ENCODE peak calls at places on chromosome 6, in six cellular contexts. D, B, Y, H, P and Z are unnamed samples.

GRCh38 chr6:137560184-137560563 is 66.0 kb upstream of the OLIG3 start:
- DNase-seq in D (no peak), B (no peak), Y (no peak), H (no peak), P (no peak), Z (no peak)

GRCh38 chr6:105135907-105136432 is 43.8 kb downstream of the POPDC3 start:
- DNase-seq in D (no peak), B (no peak), Y (no peak), H (no peak), P (no peak), Z (no peak)

GRCh38 chr6:18115356-18115755 is 7.1 kb downstream of the NHLRC1 start:
- DNase-seq in D (no peak), B (no peak), Y (no peak), H (no peak), P (no peak), Z (no peak)

GRCh38 chr6:83920017-83920416 is 60.5 kb downstream of the CYB5R4 start:
- DNase-seq in D (no peak), B (no peak), Y (no peak), H (no peak), P (no peak), Z (no peak)

GRCh38 chr6:113858067-113858604 is 991 bp downstream of the MARCKS start:
- DNase-seq in D (peak; percentile 33), B (peak; percentile 69), Y (peak; percentile 51), H (peak; percentile 42), P (peak; percentile 44), Z (no peak)

GRCh38 chr6:28167068-28167467 is 25.4 kb downstream of the ZKSCAN8 start:
- DNase-seq in D (no peak), B (no peak), Y (no peak), H (no peak), P (no peak), Z (peak; percentile 23)

GRCh38 chr6:14147891-14148290 is 30.3 kb downstream of the CD83 start:
- DNase-seq in D (no peak), B (no peak), Y (no peak), H (no peak), P (no peak), Z (no peak)

GRCh38 chr6:159074120-159074684 is 29.4 kb upstream of the TAGAP start:
- DNase-seq in D (peak; percentile 40), B (peak; percentile 54), Y (no peak), H (peak; percentile 63), P (no peak), Z (no peak)

GRCh38 chr6:83914953-83915352 is 55.5 kb downstream of the CYB5R4 start:
- DNase-seq in D (no peak), B (no peak), Y (no peak), H (no peak), P (no peak), Z (no peak)

GRCh38 chr6:166466178-166467122 is 83.7 kb upstream of the MPC1 start:
- DNase-seq in D (no peak), B (no peak), Y (no peak), H (peak; percentile 17), P (no peak), Z (peak; percentile 9)

GRCh38 chr6:151539506-151540268 is 45.9 kb downstream of the CCDC170 start:
- DNase-seq in D (no peak), B (no peak), Y (no peak), H (no peak), P (no peak), Z (no peak)

GRCh38 chr6:30647802-30648460 is 998 bp downstream of the C6orf136 start:
- DNase-seq in D (peak; percentile 71), B (no peak), Y (peak; percentile 52), H (no peak), P (no peak), Z (no peak)

GRCh38 chr6:16318538-16318937 is 80.2 kb downstream of the GMPR start:
- DNase-seq in D (no peak), B (no peak), Y (peak; percentile 67), H (no peak), P (no peak), Z (peak; percentile 58)

GRCh38 chr6:16712931-16713484 is 48.3 kb downstream of the ATXN1 start:
- DNase-seq in D (no peak), B (no peak), Y (peak; percentile 57), H (no peak), P (peak; percentile 68), Z (peak; percentile 93)

GRCh38 chr6:131281471-131282270 is 146.4 kb downstream of the AKAP7 start:
- DNase-seq in D (no peak), B (peak; percentile 61), Y (peak; percentile 53), H (peak; percentile 6), P (peak; percentile 39), Z (no peak)

GRCh38 chr6:44161997-44162338 is 3.3 kb downstream of the CAPN11 start:
- DNase-seq in D (no peak), B (no peak), Y (no peak), H (no peak), P (no peak), Z (no peak)

GRCh38 chr6:170176621-170177382 is 114.1 kb downstream of the DLL1 start:
- DNase-seq in D (peak; percentile 14), B (no peak), Y (no peak), H (no peak), P (peak; percentile 31), Z (no peak)

GRCh38 chr6:150143521-150144293 is 863 bp downstream of the PPP1R14C start:
- DNase-seq in D (no peak), B (peak; percentile 60), Y (no peak), H (peak; percentile 44), P (no peak), Z (no peak)

GRCh38 chr6:79602859-79603258 is 28.3 kb upstream of the SH3BGRL2 start:
- DNase-seq in D (no peak), B (no peak), Y (no peak), H (no peak), P (no peak), Z (no peak)

GRCh38 chr6:31776563-31776960 is 566 bp downstream of the VWA7 start:
- DNase-seq in D (no peak), B (no peak), Y (no peak), H (no peak), P (no peak), Z (no peak)
- H3K27ac ChIP-seq in D (peak overlapping the region; percentile 86), B (no peak overlapping the region), Y (no peak overlapping the region), H (peak overlapping the region; percentile 91), P (peak overlapping the region; percentile 44), Z (no peak overlapping the region)

GRCh38 chr6:87907521-87907920 is 140.1 kb upstream of the SPACA1 start:
- DNase-seq in D (no peak), B (no peak), Y (no peak), H (no peak), P (no peak), Z (peak; percentile 96)
- H3K4me1 ChIP-seq in D (no peaks in the 10 kb centered on the region), B (peaks cover 19% of the 10 kb centered on the region), Y (no peaks in the 10 kb centered on the region), H (peaks cover 5% of the 10 kb centered on the region), P (no peaks in the 10 kb centered on the region), Z (peaks cover 66% of the 10 kb centered on the region)

GRCh38 chr6:48067148-48067709 is 43.8 kb downstream of the PTCHD4 start:
- DNase-seq in D (no peak), B (no peak), Y (no peak), H (no peak), P (no peak), Z (no peak)

GRCh38 chr6:48071833-48072232 is 39.2 kb downstream of the PTCHD4 start:
- DNase-seq in D (no peak), B (no peak), Y (no peak), H (no peak), P (no peak), Z (no peak)

GRCh38 chr6:48068326-48069191 is 42.4 kb downstream of the PTCHD4 start:
- DNase-seq in D (peak; percentile 2), B (peak; percentile 63), Y (no peak), H (peak; percentile 35), P (no peak), Z (no peak)

GRCh38 chr6:48074368-48074767 is 36.6 kb downstream of the PTCHD4 start:
- DNase-seq in D (no peak), B (peak; percentile 9), Y (no peak), H (no peak), P (no peak), Z (no peak)

DNA sequence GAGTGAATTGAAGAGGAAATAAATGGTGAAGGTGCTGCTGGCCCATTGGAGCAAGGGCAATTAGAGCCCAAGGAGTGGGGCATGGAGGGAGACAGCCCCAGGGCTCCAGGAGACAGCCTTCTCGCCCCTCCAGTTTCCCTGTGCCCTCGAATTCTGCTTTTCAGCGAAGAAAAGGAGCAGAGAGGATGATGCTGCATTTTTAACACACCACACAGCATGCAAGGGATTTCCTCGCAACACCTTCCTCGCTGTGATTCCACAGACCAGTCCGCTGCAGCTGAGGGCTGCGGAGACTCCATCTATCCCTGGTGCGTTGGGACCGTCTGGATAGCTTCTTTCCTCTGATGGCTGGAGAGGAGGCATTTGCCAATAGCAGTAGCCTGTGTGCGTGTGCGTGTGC is 41.7 kb downstream of the PTCHD4 start:
- DNase-seq in D (no peak), B (peak; percentile 44), Y (no peak), H (peak; percentile 42), P (no peak), Z (no peak)
- H3K4me3 ChIP-seq in D (peak overlapping the region; percentile 47), B (peak overlapping the region; percentile 55), Y (no peak overlapping the region), H (peak overlapping the region; percentile 41), P (no peak overlapping the region), Z (no peak overlapping the region)

GRCh38 chr6:146050168-146050567 is 21.3 kb downstream of the GRM1 start:
- DNase-seq in D (no peak), B (no peak), Y (no peak), H (no peak), P (no peak), Z (no peak)

DNA sequence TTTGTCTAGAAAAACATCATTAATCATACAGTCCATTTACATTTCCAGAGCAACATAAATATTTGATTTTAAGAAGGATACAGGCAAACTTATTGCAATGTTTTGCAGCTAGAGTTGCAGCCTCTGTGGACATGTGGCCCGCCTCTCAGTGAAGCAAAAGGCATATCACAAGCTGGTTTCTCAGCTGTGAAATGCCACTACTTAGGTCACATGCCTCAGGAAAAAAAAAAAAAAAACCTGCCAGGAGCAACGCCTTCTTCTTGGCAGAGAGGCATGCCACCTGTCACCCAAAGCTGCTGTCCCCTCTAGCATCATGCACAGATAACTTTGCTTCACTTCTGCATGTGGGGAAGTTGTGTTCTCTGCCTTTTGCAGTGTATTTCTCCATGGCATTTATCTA is 18.5 kb downstream of the GRM1 start:
- DNase-seq in D (no peak), B (no peak), Y (no peak), H (no peak), P (no peak), Z (no peak)
- H3K27ac ChIP-seq in D (no peak overlapping the region), B (no peak overlapping the region), Y (no peak overlapping the region), H (no peak overlapping the region), P (no peak overlapping the region), Z (no peak overlapping the region)